ENCODE peak calls at places on chromosomes 4 and X, in five cellular contexts. B, V, R, H and C are unnamed samples.

GRCh38 chr4:1760521-1761001 is 32.5 kb upstream of the FGFR3 start:
- DNase-seq in H (no peak), V (no peak), B (no peak), R (no peak), C (no peak)

GRCh38 chr4:101418055-101418454 is 70.7 kb upstream of the PPP3CA start:
- DNase-seq in R (no peak), B (no peak), V (no peak), H (no peak), C (no peak)

GRCh38 chr4:98794565-98795205 is 134.2 kb downstream of the EIF4E start:
- DNase-seq in B (no peak), R (no peak), H (peak; percentile 51), V (no peak), C (no peak)

GRCh38 chr4:177308842-177309524 is 691 bp upstream of the NEIL3 start:
- DNase-seq in H (no peak), B (no peak), R (no peak), V (no peak), C (no peak)

GRCh38 chrX:135520022-135520552 is 373 bp upstream of the INTS6L start:
- DNase-seq in B (no peak), R (no peak), V (no peak), H (no peak), C (no peak)

GRCh38 chr4:92328095-92328494 is 24.3 kb downstream of the GRID2 start:
- DNase-seq in V (no peak), B (no peak), R (no peak), H (no peak), C (no peak)

GRCh38 chr4:31674313-31674947 is 954.3 kb downstream of the PCDH7 start:
- DNase-seq in B (no peak), V (peak; percentile 4), R (no peak), H (peak; percentile 16), C (no peak)

GRCh38 chr4:71827811-71828210 is 43.9 kb upstream of the GC start:
- DNase-seq in V (no peak), H (no peak), B (no peak), R (no peak), C (no peak)

GRCh38 chr4:168634276-168634802 is 137.5 kb downstream of the PALLD start:
- DNase-seq in V (no peak), R (no peak), B (no peak), H (no peak), C (peak; percentile 91)

GRCh38 chr4:105162123-105162796 is 15.6 kb downstream of the TET2 start:
- DNase-seq in B (no peak), V (no peak), R (no peak), H (no peak), C (no peak)

GRCh38 chr4:4395849-4396627 is 9.1 kb downstream of the NSG1 start:
- DNase-seq in B (no peak), V (no peak), R (no peak), H (no peak), C (no peak)

GRCh38 chr4:182242793-182243192 is 409 bp upstream of the TENM3 start:
- DNase-seq in R (no peak), H (no peak), V (no peak), B (no peak), C (no peak)

GRCh38 chr4:144501231-144501780 is 144.7 kb upstream of the HHIP start:
- DNase-seq in H (no peak), R (no peak), V (no peak), B (no peak), C (no peak)

GRCh38 chr4:139416073-139416673 is 37.7 kb upstream of the RAB33B start:
- DNase-seq in V (peak; percentile 9), B (no peak), R (no peak), H (peak; percentile 25), C (no peak)

GRCh38 chr4:55993994-55994657 is 45.4 kb downstream of the CEP135 start:
- DNase-seq in R (no peak), H (no peak), B (no peak), V (no peak), C (no peak)

GRCh38 chrX:47191806-47192401 is 1.7 kb upstream of the UBA1 start:
- DNase-seq in R (no peak), V (no peak), H (no peak), B (no peak), C (no peak)

GRCh38 chrX:13427441-13428054 is 107.7 kb upstream of the ATXN3L start:
- DNase-seq in R (no peak), B (no peak), H (no peak), V (no peak), C (no peak)

GRCh38 chr4:86940176-86940575 is 5.4 kb downstream of the AFF1 start:
- DNase-seq in R (no peak), H (no peak), V (no peak), B (no peak), C (no peak)

GRCh38 chrX:9285342-9285771 is 179.5 kb upstream of the TBL1X start:
- DNase-seq in H (no peak), B (no peak), V (no peak), R (no peak), C (no peak)

GRCh38 chr4:98581126-98581525 is 77.3 kb downstream of the TSPAN5 start:
- DNase-seq in B (no peak), V (no peak), H (no peak), R (no peak), C (no peak)

GRCh38 chr4:41399191-41399590 is 138.8 kb upstream of the LIMCH1 start:
- DNase-seq in V (no peak), B (no peak), H (no peak), R (no peak), C (no peak)

GRCh38 chr4:184280591-184281071 is 63.0 kb upstream of the ENPP6 start:
- DNase-seq in B (no peak), H (no peak), R (no peak), V (no peak), C (no peak)

GRCh38 chrX:110172215-110172614 is 145.7 kb downstream of the AMMECR1 start:
- DNase-seq in V (no peak), R (no peak), B (no peak), H (no peak), C (no peak)

GRCh38 chr4:169975131-169975836 is 50.9 kb downstream of the MFAP3L start:
- DNase-seq in V (no peak), B (no peak), H (no peak), R (no peak), C (no peak)

GRCh38 chr4:107278791-107279481 is 242.8 kb upstream of the DKK2 start:
- DNase-seq in R (no peak), B (no peak), H (no peak), V (no peak), C (no peak)

GRCh38 chrX:431492-432132 is 44.9 kb upstream of the PPP2R3B start:
- DNase-seq in R (no peak), B (no peak), V (no peak), H (no peak), C (no peak)

GRCh38 chr4:153532636-153533035 is 66.5 kb downstream of the TMEM131L start:
- DNase-seq in B (no peak), H (no peak), V (no peak), R (no peak), C (no peak)

GRCh38 chr4:153533387-153533786 is 67.2 kb downstream of the TMEM131L start:
- DNase-seq in R (no peak), H (no peak), B (no peak), V (no peak), C (no peak)

GRCh38 chr4:153530284-153530995 is 64.3 kb downstream of the TMEM131L start:
- DNase-seq in H (no peak), B (no peak), V (no peak), R (no peak), C (no peak)

GRCh38 chr4:153530996-153531375 is 64.8 kb downstream of the TMEM131L start:
- DNase-seq in H (no peak), B (no peak), R (no peak), V (no peak), C (no peak)

DNA sequence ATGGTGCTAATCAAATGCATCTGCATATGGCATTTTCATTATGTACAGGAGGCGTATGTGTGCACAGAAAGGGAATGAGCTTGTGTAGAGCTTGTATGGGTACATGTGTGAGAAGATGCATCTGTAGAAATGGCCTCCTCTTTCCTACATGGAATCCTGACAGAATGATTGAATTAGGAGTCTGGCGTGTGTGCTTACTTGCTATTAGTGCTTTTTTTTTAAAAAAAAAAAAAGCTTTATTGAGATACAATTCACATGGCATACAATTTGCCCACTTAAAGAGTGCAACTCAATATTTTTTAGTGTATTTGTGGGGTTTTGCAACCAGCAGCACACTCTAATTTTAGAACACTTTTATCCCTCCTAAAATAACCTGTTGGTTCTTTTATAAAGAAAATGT is 66.1 kb downstream of the TMEM131L start:
- DNase-seq in B (no peak), V (no peak), H (no peak), R (no peak), C (no peak)
- TF ChIP-seq CTCF in B (no peak), V (no peak), H (no peak), R (no peak), C (no peak)

DNA sequence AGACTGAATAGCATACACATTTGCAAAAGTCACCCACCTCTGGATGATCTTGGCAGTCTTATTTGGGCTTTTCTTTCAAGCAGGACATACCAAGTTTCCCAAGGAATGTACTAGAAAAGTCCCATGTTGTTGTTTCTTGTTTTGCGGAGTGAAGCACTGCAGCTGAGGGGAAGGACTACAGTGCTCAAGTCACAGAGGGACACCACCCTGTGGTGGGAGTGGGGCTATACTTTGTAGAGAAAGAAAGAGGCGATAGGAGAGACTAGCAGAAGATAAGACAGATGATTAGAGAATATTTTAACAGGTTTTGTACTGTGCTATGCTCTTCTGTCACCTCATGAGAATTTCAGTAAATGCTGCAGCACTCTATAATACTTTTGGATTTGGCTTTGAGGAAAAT is 280.5 kb upstream of the INTU start:
- DNase-seq in R (no peak), H (no peak), B (no peak), V (no peak), C (no peak)
- TF ChIP-seq CTCF in R (no peak), H (no peak), B (no peak), V (no peak), C (peak; percentile 31)

GRCh38 chr4:174828845-174829701 is at the start of gene GLRA3:
- DNase-seq in R (peak; percentile 65), B (no peak), H (peak; percentile 58), V (peak; percentile 64), C (peak; percentile 85)

GRCh38 chr4:174826660-174827059 is 2.4 kb downstream of the GLRA3 start:
- DNase-seq in V (no peak), B (no peak), H (no peak), R (no peak), C (no peak)
- TF ChIP-seq CTCF in V (peak; percentile 45), B (no peak), H (no peak), R (no peak), C (peak; percentile 36)

GRCh38 chr4:58061967-58062366 is 951.8 kb upstream of the IGFBP7 start:
- DNase-seq in H (no peak), R (no peak), V (no peak), B (no peak), C (no peak)
- TF ChIP-seq CTCF in H (no peak), R (no peak), V (no peak), B (no peak), C (no peak)

GRCh38 chr4:15996773-15997172 is 33.8 kb upstream of the FGFBP2 start:
- DNase-seq in H (no peak), R (no peak), B (no peak), V (no peak), C (no peak)
- TF ChIP-seq CTCF in H (no peak), R (no peak), B (no peak), V (no peak), C (no peak)